ENCODE peak calls at places on chromosomes 4 and X, in six cellular contexts. S, R, X, L, E and B are unnamed samples.

GRCh38 chr4:186726150-186726439 is 2.4 kb upstream of the FAT1 start:
- DNase-seq in R (peak; percentile 18), S (no peak), X (no peak), L (no peak), E (no peak), B (no peak)

GRCh38 chr4:161931089-161931488 is 232.7 kb downstream of the FSTL5 start:
- DNase-seq in S (no peak), E (no peak), L (no peak), X (no peak), R (no peak), B (no peak)

GRCh38 chrX:19725545-19726102 is 161.8 kb downstream of the SH3KBP1 start:
- DNase-seq in L (peak; percentile 21), R (no peak), X (no peak), E (no peak), S (no peak), B (no peak)

GRCh38 chr4:164212134-164212533 is 541.8 kb upstream of the SMIM31 start:
- DNase-seq in L (no peak), R (no peak), X (no peak), S (no peak), E (no peak), B (no peak)

GRCh38 chr4:8916251-8916913 is 44.7 kb upstream of the HMX1 start:
- DNase-seq in X (no peak), E (no peak), S (no peak), R (no peak), L (no peak), B (no peak)

GRCh38 chr4:141314627-141315026 is 93.9 kb downstream of the ZNF330 start:
- DNase-seq in X (no peak), S (no peak), E (no peak), L (no peak), R (no peak), B (no peak)

GRCh38 chr4:6926681-6927478 is 17.3 kb downstream of the TBC1D14 start:
- DNase-seq in S (peak; percentile 66), R (no peak), X (peak; percentile 87), L (peak; percentile 55), E (peak; percentile 92), B (no peak)

GRCh38 chr4:173272314-173272713 is 61.8 kb downstream of the HMGB2 start:
- DNase-seq in R (no peak), S (no peak), X (no peak), E (no peak), L (no peak), B (no peak)

DNA sequence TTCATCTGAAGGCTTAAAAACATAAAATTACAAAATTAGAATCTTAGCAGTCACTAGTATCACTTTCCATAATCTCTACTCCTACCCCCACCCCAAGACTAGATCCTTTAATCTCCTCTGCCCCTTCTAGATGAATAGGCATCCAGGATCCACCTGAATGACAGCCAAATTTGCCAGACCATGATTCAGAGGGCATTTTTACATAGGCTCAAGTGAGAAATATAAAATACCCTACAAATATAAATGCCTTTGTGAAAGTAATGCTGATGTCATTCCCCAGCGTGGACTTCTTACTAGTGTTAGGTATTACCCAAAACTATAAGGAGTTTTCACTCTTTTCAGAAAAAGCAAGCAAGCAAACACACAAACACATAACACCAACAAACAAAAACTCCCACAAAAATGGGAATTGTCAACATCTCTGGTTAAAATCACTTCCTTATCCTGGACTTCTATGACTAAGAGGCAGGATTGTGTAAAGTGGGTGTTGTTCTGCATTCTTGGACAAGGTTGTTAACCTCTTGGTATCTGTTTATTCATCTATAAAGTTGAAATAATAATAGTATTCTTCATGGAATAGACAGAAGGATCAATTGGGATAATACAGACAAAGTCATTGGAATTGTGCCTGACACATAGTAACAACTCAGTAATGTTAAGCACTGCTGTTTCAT is 51.3 kb upstream of the TMPRSS11F start:
- DNase-seq in X (no peak), R (peak; percentile 6), E (no peak), S (no peak), L (no peak), B (no peak)
- H3K27ac ChIP-seq in X (no peak overlapping the region), R (no peak overlapping the region), E (no peak overlapping the region), S (no peak overlapping the region), L (no peak overlapping the region), B (no peak overlapping the region)

GRCh38 chr4:138192113-138192512 is 50.0 kb downstream of the SLC7A11 start:
- DNase-seq in E (no peak), S (no peak), R (peak; percentile 31), X (no peak), L (no peak), B (no peak)
- H3K4me1 ChIP-seq in E (no peaks in the 10 kb centered on the region), S (no peaks in the 10 kb centered on the region), R (peaks cover 94% of the 10 kb centered on the region), X (no peaks in the 10 kb centered on the region), L (no peaks in the 10 kb centered on the region), B (peaks cover 4% of the 10 kb centered on the region)

DNA sequence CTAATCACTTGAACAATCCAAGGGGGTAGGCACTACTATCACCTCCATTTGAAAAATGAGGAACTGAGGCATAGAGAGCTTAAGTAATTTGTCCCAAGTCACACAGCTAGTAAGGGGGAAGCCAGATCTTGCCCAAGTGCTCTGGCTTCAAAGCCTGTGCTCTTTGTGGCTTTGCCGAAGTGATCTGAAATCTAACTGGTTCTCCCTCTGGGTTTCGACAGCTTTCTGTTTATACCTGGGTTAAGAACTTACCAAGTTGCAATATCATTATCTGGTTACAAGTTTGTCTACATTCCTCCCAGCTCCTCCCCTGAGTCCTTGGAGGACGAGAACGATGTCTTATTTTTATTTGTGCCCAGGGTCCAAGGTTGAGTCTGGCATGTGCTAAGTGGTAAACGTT is 125.3 kb upstream of the RAI2 start:
- DNase-seq in X (no peak), S (no peak), R (no peak), L (no peak), E (no peak), B (no peak)
- H3K9me3 ChIP-seq in X (no peaks in the 10 kb centered on the region), S (no peaks in the 10 kb centered on the region), R (no peaks in the 10 kb centered on the region), L (no peaks in the 10 kb centered on the region), E (no peaks in the 10 kb centered on the region), B (no peaks in the 10 kb centered on the region)

GRCh38 chrX:130120746-130121504 is 10.6 kb upstream of the ELF4 start:
- DNase-seq in X (peak; percentile 74), L (peak; percentile 68), S (peak; percentile 82), E (peak; percentile 65), R (peak; percentile 84), B (peak; percentile 88)
- H3K27ac ChIP-seq in X (peak overlapping the region; percentile 85), L (peak overlapping the region; percentile 21), S (peak overlapping the region; percentile 69), E (peak overlapping the region; percentile 50), R (peak overlapping the region; percentile 100), B (peak overlapping the region; percentile 33)